ENCODE peak calls at places on chromosomes 7 and 10, in four cellular contexts. W is GM12878, Q is IMR-90, D is K562. L is an unnamed sample. For H3K4me1, the result is how much of the 10 kb centered on the place peaks cover.

GRCh38 chr7:98203964-98204605 is 7.2 kb upstream of the BHLHA15 start:
- DNase-seq in W (no peak), Q (no peak), D (no peak), L (no peak)

GRCh38 chr10:77351386-77351785 is 286.2 kb downstream of the KCNMA1 start:
- DNase-seq in W (no peak), Q (peak), D (no peak), L (no peak)

GRCh38 chr10:124740374-124741280 is 3.6 kb downstream of the FAM53B start:
- DNase-seq in W (no peak), Q (peak), D (no peak), L (no peak)

GRCh38 chr7:132464740-132465139 is 111.5 kb downstream of the PLXNA4 start:
- DNase-seq in W (no peak), Q (no peak), D (no peak), L (no peak)

GRCh38 chr7:683526-684205 is 42.8 kb upstream of the DNAAF5 start:
- DNase-seq in W (no peak), Q (no peak), D (no peak), L (no peak)

GRCh38 chr7:65438593-65438992 is 64.9 kb downstream of the ZNF92 start:
- DNase-seq in W (no peak), Q (peak), D (no peak), L (no peak)

GRCh38 chr7:90952649-90952991 is 311.6 kb upstream of the FZD1 start:
- DNase-seq in W (no peak), Q (no peak), D (no peak), L (no peak)

GRCh38 chr10:100866575-100867098 is 46.1 kb upstream of the SLF2 start:
- DNase-seq in W (no peak), Q (no peak), D (no peak), L (no peak)

GRCh38 chr7:22663319-22663718 is 63.7 kb upstream of the IL6 start:
- DNase-seq in W (no peak), Q (peak), D (no peak), L (no peak)

GRCh38 chr7:47408675-47409074 is 173.2 kb downstream of the TNS3 start:
- DNase-seq in W (no peak), Q (no peak), D (no peak), L (no peak)

GRCh38 chr10:47255033-47255813 is 44.8 kb upstream of the GDF10 start:
- DNase-seq in W (no peak), Q (no peak), D (no peak), L (no peak)

GRCh38 chr7:117129538-117129955 is 176.2 kb downstream of the ST7 start:
- DNase-seq in W (no peak), Q (no peak), D (no peak), L (no peak)

GRCh38 chr10:69048103-69048502 is 39.8 kb upstream of the SRGN start:
- DNase-seq in W (no peak), Q (peak), D (no peak), L (no peak)

GRCh38 chr7:50088463-50089129 is 4.5 kb downstream of the ZPBP start:
- DNase-seq in W (no peak), Q (no peak), D (no peak), L (no peak)

GRCh38 chr7:50085344-50085743 is 7.7 kb downstream of the ZPBP start:
- DNase-seq in W (no peak), Q (no peak), D (no peak), L (no peak)
- TF ChIP-seq RFX5 in W (no peak), Q (no peak), D (no peak), L (no peak)

DNA sequence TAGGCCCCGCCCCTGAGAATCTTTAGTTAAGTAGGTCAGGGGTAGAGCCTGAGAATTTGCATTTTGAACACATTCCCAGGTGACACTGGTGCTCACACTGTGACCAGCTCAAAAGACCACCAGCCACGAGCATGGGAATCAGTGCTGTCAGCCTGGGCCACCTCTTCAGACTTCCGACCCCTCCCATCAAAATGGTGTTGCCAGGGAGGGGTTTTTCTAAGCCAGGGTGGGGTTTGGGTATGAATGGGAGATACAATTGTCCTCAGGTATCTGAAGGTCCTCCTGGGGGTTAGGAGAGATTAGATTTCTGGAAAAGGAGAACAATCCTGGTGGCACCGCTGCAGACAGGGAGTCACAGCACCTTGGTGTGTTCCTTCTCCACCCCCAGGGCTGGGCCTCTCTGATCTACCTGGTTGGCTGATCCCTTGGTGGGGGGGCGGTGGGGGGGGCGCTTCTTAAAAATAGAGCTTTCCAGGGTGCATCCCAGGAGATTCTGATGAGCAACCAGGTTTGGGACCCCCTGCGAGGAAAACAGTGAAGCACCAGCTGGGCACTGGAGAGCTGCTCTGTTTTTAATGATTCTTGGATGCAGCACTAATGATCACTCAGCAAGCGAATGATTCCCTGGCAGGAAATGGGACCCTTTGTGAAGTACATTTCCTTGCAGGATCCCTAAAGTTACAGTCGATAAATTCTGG is 111.4 kb upstream of the ANLN start:
- DNase-seq in W (no peak), Q (no peak), D (no peak), L (no peak)
- H3K4me1 ChIP-seq in W (under half), Q (under half), D (under half), L (half or more)

GRCh38 chr7:19701471-19701870 is 7.4 kb downstream of the POLR1F start:
- DNase-seq in W (no peak), Q (no peak), D (no peak), L (no peak)
- TF ChIP-seq ELK1 in W (no peak), Q (no peak), D (no peak), L (no peak)

DNA sequence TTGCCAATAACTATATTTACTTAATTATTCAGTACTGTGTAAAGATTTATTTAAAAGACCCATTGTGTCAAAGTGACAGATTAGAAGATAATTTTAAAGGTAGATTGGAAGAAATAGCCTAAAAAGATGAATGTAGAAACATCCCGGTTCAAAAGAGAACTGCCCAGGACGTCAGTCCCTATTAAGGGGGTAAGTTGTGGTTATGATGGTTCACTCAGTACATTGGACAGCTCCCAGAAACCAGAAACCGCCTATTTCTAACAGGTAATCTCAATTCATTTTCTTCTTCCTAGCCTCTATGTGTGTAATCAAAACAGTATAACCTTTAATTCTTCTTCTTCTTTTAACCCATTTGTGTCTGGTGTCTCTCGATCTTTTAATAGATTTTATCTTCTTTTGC is 1.5 kb upstream of the FERD3L start:
- DNase-seq in W (no peak), Q (peak), D (no peak), L (no peak)
- TF ChIP-seq RFX5 in W (no peak), Q (no peak), D (no peak), L (no peak)

GRCh38 chr10:79086822-79087221 is 18.1 kb downstream of the ZMIZ1 start:
- DNase-seq in W (no peak), Q (no peak), D (no peak), L (no peak)
- H3K4me1 ChIP-seq in W (under half), Q (half or more), D (half or more), L (half or more)

DNA sequence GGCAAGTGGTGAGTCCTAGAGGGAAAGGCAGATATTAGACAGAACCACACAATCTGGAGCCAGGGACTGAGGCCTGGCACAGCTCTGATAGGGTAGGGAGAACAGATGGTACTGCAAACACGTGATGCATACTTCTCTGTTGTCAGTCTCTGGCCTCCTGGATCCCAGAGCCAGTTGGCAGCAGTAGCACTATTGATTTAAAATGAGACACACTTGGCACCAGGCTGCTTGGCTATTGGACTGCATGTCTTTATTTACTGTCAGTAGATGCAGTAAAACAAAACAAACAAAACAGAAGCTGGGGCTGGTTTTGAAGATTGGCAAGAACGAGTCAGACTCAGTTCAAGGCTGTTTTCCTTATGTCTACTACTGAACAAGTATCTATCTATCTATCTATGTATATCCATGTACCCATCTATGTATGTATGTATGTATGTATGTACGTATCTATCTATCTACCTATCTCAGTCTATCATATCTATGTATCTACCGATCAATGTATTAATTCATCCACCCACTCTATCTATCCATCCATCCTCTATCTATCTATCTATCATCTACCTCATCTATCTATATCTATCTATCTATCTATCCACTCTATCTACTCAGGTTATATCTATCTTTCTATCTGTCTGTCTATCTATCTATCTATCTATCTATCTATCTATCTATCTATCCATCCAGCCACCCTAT is 23.4 kb upstream of the MGAM2 start:
- DNase-seq in W (no peak), Q (no peak), D (no peak), L (no peak)
- TF ChIP-seq ELK1 in W (no peak), Q (no peak), D (no peak), L (no peak)

DNA sequence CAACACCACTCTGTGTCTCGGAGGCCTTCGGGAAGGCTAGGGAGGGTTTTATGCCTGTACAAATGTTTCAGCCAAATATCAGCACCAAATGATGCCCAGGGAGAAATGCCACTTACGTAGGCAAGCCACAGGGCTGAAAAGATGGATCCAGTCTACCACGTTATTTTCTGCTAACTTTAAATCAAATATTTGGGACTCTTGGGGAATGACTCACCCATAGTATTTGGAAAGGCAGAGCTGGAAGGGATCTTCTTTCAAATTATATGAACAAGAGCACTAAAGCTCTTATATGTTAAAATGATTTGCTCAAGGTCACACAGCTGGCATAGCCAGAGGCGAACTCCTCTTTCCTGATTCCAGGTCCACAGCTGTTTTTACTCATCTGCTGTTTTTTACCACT is 591.4 kb downstream of the SORCS1 start:
- DNase-seq in W (no peak), Q (peak), D (no peak), L (no peak)
- TF ChIP-seq RFX5 in W (no peak), Q (no peak), D (no peak), L (no peak)

DNA sequence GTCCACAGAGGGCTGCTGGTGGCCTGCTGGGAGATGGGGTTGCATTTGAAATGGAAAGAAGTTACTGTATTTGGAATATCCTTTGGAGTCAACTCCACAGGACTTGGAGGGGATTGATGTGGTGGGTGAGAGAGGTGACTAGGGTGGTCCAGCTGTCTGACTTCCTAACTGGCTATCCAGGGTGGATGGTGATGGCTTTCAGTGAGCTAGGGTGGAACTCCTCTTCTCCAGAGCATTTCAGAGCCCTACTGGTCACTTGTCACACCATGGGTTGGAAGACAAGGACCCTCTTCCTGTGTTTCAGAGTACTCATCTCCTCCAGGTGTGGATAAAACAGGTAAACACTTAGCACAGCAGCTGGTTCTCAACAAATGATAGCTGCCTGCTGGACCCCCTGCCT is 3.3 kb upstream of the ADAMTS14 start:
- DNase-seq in W (no peak), Q (no peak), D (no peak), L (no peak)
- H3K4me1 ChIP-seq in W (under half), Q (under half), D (half or more), L (under half)

L was measured in A549.